ENCODE peak calls at places on chromosomes 1 and 21, in five cellular contexts. U is NCI-H510A treated with DMSO at 0.1 percent for 48 hours; V is stimulated activated CD4-positive, alpha-beta T cell treated with anti-CD3 and anti-CD28 coated beads, Interleukin-2, amount 100 ng/mL, for 48 hours; S is astrocyte of the spinal cord; I is dermis microvascular lymphatic vessel endothelial cell. A is an unnamed sample.

GRCh38 chr1:177909416-177909815 is 60.4 kb downstream of the SEC16B start:
- DNase-seq in V (no peak), U (no peak), I (no peak), S (no peak), A (no peak)

GRCh38 chr21:42466700-42467612 is 29.1 kb downstream of the RSPH1 start:
- DNase-seq in I (no peak), S (peak; percentile 34), U (peak; percentile 44), V (no peak), A (peak; percentile 21)

GRCh38 chr21:42376338-42376982 is 10.1 kb upstream of the TFF1 start:
- DNase-seq in I (no peak), V (no peak), S (no peak), U (no peak), A (no peak)

GRCh38 chr1:44276006-44276405 is 62.7 kb downstream of the DMAP1 start:
- DNase-seq in S (peak; percentile 8), V (no peak), U (peak; percentile 100), I (peak; percentile 20), A (peak; percentile 28)

GRCh38 chr1:54464477-54465146 is 58.4 kb upstream of the SSBP3 start:
- DNase-seq in S (no peak), U (no peak), I (peak; percentile 63), V (no peak), A (no peak)

GRCh38 chr1:236066828-236067386 is 2.0 kb upstream of the NID1 start:
- DNase-seq in U (no peak), S (no peak), V (peak; percentile 34), I (no peak), A (no peak)

GRCh38 chr1:11654571-11655262 is at the start of gene FBXO44:
- DNase-seq in U (peak; percentile 47), I (peak; percentile 34), V (peak; percentile 67), S (no peak), A (no peak)

GRCh38 chr1:119870917-119871486 is 25.3 kb downstream of the ADAM30 start:
- DNase-seq in S (peak; percentile 83), I (peak; percentile 51), V (peak; percentile 74), U (peak; percentile 68), A (peak; percentile 85)

GRCh38 chr1:67584938-67585337 is 100.1 kb upstream of the GADD45A start:
- DNase-seq in V (no peak), I (no peak), U (no peak), S (no peak), A (no peak)

GRCh38 chr1:91725961-91726704 is 159.8 kb downstream of the TGFBR3 start:
- DNase-seq in S (peak; percentile 84), V (no peak), U (no peak), I (peak; percentile 83), A (peak; percentile 90)

GRCh38 chr1:231808990-231809389 is 182.4 kb downstream of the DISC1 start:
- DNase-seq in U (no peak), S (peak; percentile 74), V (no peak), I (peak; percentile 57), A (peak; percentile 65)

GRCh38 chr1:99969260-99969728 is 502 bp upstream of the SLC35A3 start:
- DNase-seq in V (peak; percentile 8), U (no peak), S (no peak), I (peak; percentile 6), A (no peak)

GRCh38 chr1:10087210-10087609 is 54.5 kb downstream of the UBE4B start:
- DNase-seq in S (no peak), I (no peak), V (no peak), U (no peak), A (no peak)

GRCh38 chr1:11653101-11653601 is 1.1 kb downstream of the FBXO2 start:
- DNase-seq in I (no peak), S (no peak), V (no peak), U (no peak), A (no peak)

GRCh38 chr21:23899561-23899960 is 1707.7 kb downstream of the MRPL39 start:
- DNase-seq in I (no peak), U (no peak), S (no peak), V (no peak), A (no peak)

GRCh38 chr1:245551536-245551935 is 396.8 kb downstream of the KIF26B start:
- DNase-seq in S (no peak), U (no peak), V (no peak), I (no peak), A (no peak)

GRCh38 chr21:24050233-24050632 is 1557.0 kb downstream of the MRPL39 start:
- DNase-seq in U (no peak), S (no peak), V (no peak), I (no peak), A (no peak)

GRCh38 chr1:51299185-51299584 is 31.2 kb downstream of the TTC39A start:
- DNase-seq in U (no peak), I (no peak), V (no peak), S (no peak), A (no peak)

GRCh38 chr1:47805020-47805419 is 192.2 kb downstream of the TRABD2B start:
- DNase-seq in S (no peak), V (no peak), U (no peak), I (no peak), A (no peak)

GRCh38 chr1:234589854-234590620 is 19.9 kb downstream of the IRF2BP2 start:
- DNase-seq in I (no peak), U (no peak), S (no peak), V (no peak), A (no peak)

GRCh38 chr1:204319027-204319426 is 40.7 kb downstream of the PLEKHA6 start:
- DNase-seq in I (no peak), U (no peak), V (no peak), S (no peak), A (peak; percentile 29)

GRCh38 chr1:9066945-9067807 is 2.3 kb downstream of the SLC2A5 start:
- DNase-seq in S (peak; percentile 73), V (no peak), I (peak; percentile 77), U (no peak), A (peak; percentile 89)

GRCh38 chr1:43274125-43274803 is 4.5 kb downstream of the TMEM125 start:
- DNase-seq in U (peak; percentile 83), V (peak; percentile 19), S (peak; percentile 17), I (peak; percentile 70), A (peak; percentile 81)

GRCh38 chr1:3003941-3004270 is 17.4 kb upstream of the ACTRT2 start:
- DNase-seq in U (no peak), V (no peak), S (no peak), I (no peak), A (no peak)

GRCh38 chr1:62585481-62586155 is 11.7 kb upstream of the ANGPTL3 start:
- DNase-seq in I (no peak), S (no peak), V (no peak), U (no peak), A (no peak)

GRCh38 chr1:65509912-65510680 is 89.6 kb downstream of the LEPR start:
- DNase-seq in V (no peak), U (no peak), I (peak; percentile 92), S (peak; percentile 69), A (peak; percentile 74)

GRCh38 chr1:231355171-231355570 is 17.1 kb downstream of the SPRTN start:
- DNase-seq in U (no peak), V (no peak), S (no peak), I (no peak), A (no peak)

GRCh38 chr1:153679337-153680119 is 1.0 kb downstream of the NPR1 start:
- DNase-seq in V (no peak), I (peak; percentile 53), S (no peak), U (no peak), A (peak; percentile 22)

GRCh38 chr1:37865348-37866119 is 6.1 kb upstream of the MTF1 start:
- DNase-seq in I (no peak), S (peak; percentile 22), U (no peak), V (peak; percentile 18), A (no peak)

GRCh38 chr1:203276916-203277535 is 28.3 kb upstream of the BTG2 start:
- DNase-seq in I (no peak), U (no peak), S (no peak), V (no peak), A (no peak)

GRCh38 chr1:220803401-220804201 is 16.9 kb downstream of the MTARC1 start:
- DNase-seq in U (peak; percentile 31), V (peak; percentile 19), S (peak; percentile 42), I (peak; percentile 51), A (peak; percentile 66)

GRCh38 chr1:72003092-72003491 is 279.2 kb downstream of the NEGR1 start:
- DNase-seq in V (no peak), U (no peak), I (no peak), S (no peak), A (no peak)

GRCh38 chr1:98849969-98850636 is 154.6 kb downstream of the PLPPR5 start:
- DNase-seq in I (no peak), V (no peak), S (no peak), U (no peak), A (no peak)

GRCh38 chr1:221712776-221713431 is 29.0 kb downstream of the DUSP10 start:
- DNase-seq in U (no peak), S (no peak), V (peak; percentile 51), I (no peak), A (no peak)

GRCh38 chr1:8429549-8430105 is 111.7 kb downstream of the SLC45A1 start:
- DNase-seq in V (no peak), S (no peak), I (no peak), U (no peak), A (no peak)

GRCh38 chr1:16302709-16303627 is 49.3 kb downstream of the FBXO42 start:
- DNase-seq in U (no peak), S (no peak), I (no peak), V (no peak), A (no peak)